ENCODE peak calls at places on chromosomes 11 and 22, in nine cellular contexts. N is H4; R is activated CD4-positive, alpha-beta T cell treated with anti-CD3 and anti-CD28 coated beads for 48 hours; U is Daoy; M is activated CD4-positive, CD25-positive, alpha-beta regulatory T cell; W is endothelial cell; V is stimulated activated CD4-positive, alpha-beta T cell treated with anti-CD3 and anti-CD28 coated beads, Interleukin-15, amount 100 ng/mL, for 48 hours; D is fibroblast of the aortic adventitia; X is mesendoderm. T is an unnamed sample.

GRCh38 chr11:115931684-115932083 is 427.5 kb upstream of the CADM1 start:
- DNase-seq in W (no peak), R (no peak), V (no peak), N (no peak), D (no peak), M (no peak), U (no peak), X (no peak), T (no peak)

GRCh38 chr11:117230286-117230961 is 1.4 kb downstream of the PCSK7 start:
- DNase-seq in M (peak; percentile 17), U (no peak), X (no peak), W (no peak), R (peak; percentile 72), D (no peak), N (no peak), V (peak; percentile 40), T (no peak)

GRCh38 chr11:63880031-63880841 is 36.7 kb downstream of the RCOR2 start:
- DNase-seq in N (no peak), R (no peak), M (no peak), W (no peak), V (no peak), U (peak; percentile 15), X (no peak), D (peak; percentile 78), T (no peak)

GRCh38 chr22:29879738-29880137 is 3.2 kb upstream of the MTMR3 start:
- DNase-seq in W (no peak), N (no peak), U (peak; percentile 13), M (no peak), R (peak; percentile 41), V (no peak), X (peak; percentile 59), D (no peak), T (peak; percentile 41)

GRCh38 chr22:39292561-39293074 is 26.8 kb downstream of the RPL3 start:
- DNase-seq in W (peak; percentile 39), V (no peak), D (peak; percentile 93), U (peak; percentile 98), N (peak; percentile 89), X (peak; percentile 80), R (no peak), M (no peak), T (peak; percentile 35)

GRCh38 chr11:134664447-134664846 is 252.4 kb upstream of the B3GAT1 start:
- DNase-seq in N (no peak), X (no peak), U (no peak), V (no peak), D (no peak), M (no peak), R (no peak), W (no peak), T (no peak)

GRCh38 chr11:45093761-45094455 is 52.5 kb upstream of the PRDM11 start:
- DNase-seq in M (no peak), D (no peak), W (no peak), N (no peak), V (no peak), R (no peak), X (no peak), U (no peak), T (no peak)

GRCh38 chr22:24601217-24602104 is 1.5 kb upstream of the GGT1 start:
- DNase-seq in N (no peak), U (peak; percentile 38), D (no peak), X (no peak), W (no peak), R (no peak), V (no peak), M (no peak), T (peak; percentile 74)

GRCh38 chr11:36231300-36231699 is 57.9 kb downstream of the COMMD9 start:
- DNase-seq in V (no peak), W (no peak), M (no peak), N (no peak), D (peak; percentile 67), X (no peak), U (no peak), R (no peak), T (no peak)

GRCh38 chr22:49323751-49324415 is 503.8 kb downstream of the BRD1 start:
- DNase-seq in W (no peak), D (no peak), X (no peak), N (no peak), R (no peak), M (no peak), U (no peak), V (no peak), T (no peak)

GRCh38 chr11:18012314-18012905 is 437 bp downstream of the SERGEF start:
- DNase-seq in N (peak; percentile 17), W (no peak), X (peak; percentile 68), U (peak; percentile 17), D (peak; percentile 13), R (peak; percentile 29), M (peak; percentile 9), V (no peak), T (peak; percentile 53)

GRCh38 chr11:125591659-125592304 is 870 bp upstream of the STT3A start:
- DNase-seq in D (peak; percentile 50), X (no peak), V (peak; percentile 10), M (no peak), U (peak; percentile 41), R (peak; percentile 46), W (peak; percentile 45), N (peak; percentile 11), T (no peak)

GRCh38 chr11:2380807-2381350 is 3.8 kb downstream of the CD81 start:
- DNase-seq in N (no peak), M (no peak), W (no peak), D (no peak), U (no peak), V (no peak), X (no peak), R (no peak), T (no peak)

GRCh38 chr11:65321828-65322495 is 7.3 kb downstream of the CDC42EP2 start:
- DNase-seq in X (no peak), M (no peak), N (no peak), V (no peak), R (no peak), U (no peak), D (no peak), W (no peak), T (no peak)

GRCh38 chr11:97722721-97723120 is 1298.0 kb upstream of the CNTN5 start:
- DNase-seq in D (no peak), M (no peak), U (no peak), X (peak; percentile 26), N (no peak), R (no peak), V (no peak), W (no peak), T (no peak)

GRCh38 chr11:12222099-12222751 is 111.8 kb downstream of the MICAL2 start:
- DNase-seq in X (peak; percentile 49), R (no peak), D (no peak), U (peak; percentile 73), W (no peak), N (peak; percentile 87), M (no peak), V (no peak), T (no peak)

GRCh38 chr11:86161373-86162255 is 82.9 kb upstream of the EED start:
- DNase-seq in R (no peak), N (no peak), X (no peak), W (no peak), M (no peak), D (no peak), V (no peak), U (no peak), T (no peak)

GRCh38 chr11:69368119-69368880 is 74.3 kb downstream of the MYEOV start:
- DNase-seq in M (no peak), U (no peak), N (no peak), X (no peak), R (peak; percentile 0), W (peak; percentile 0), V (no peak), D (no peak), T (no peak)

GRCh38 chr11:2325719-2326118 is 23.9 kb downstream of the TSPAN32 start:
- DNase-seq in V (no peak), U (no peak), D (peak; percentile 32), M (no peak), N (no peak), R (no peak), X (no peak), W (no peak), T (no peak)

GRCh38 chr22:41891407-41891806 is 23.5 kb downstream of the SHISA8 start:
- DNase-seq in V (no peak), D (no peak), R (no peak), N (no peak), U (no peak), W (no peak), X (no peak), M (no peak), T (no peak)

GRCh38 chr11:8652140-8652539 is 30.3 kb downstream of the TRIM66 start:
- DNase-seq in U (peak; percentile 78), N (peak; percentile 80), M (no peak), D (peak; percentile 97), R (no peak), V (no peak), W (no peak), X (no peak), T (peak; percentile 22)

GRCh38 chr22:24812950-24813349 is 6.9 kb downstream of the SGSM1 start:
- DNase-seq in W (no peak), X (no peak), V (no peak), D (no peak), N (no peak), R (no peak), U (no peak), M (no peak), T (no peak)

GRCh38 chr22:17706451-17706900 is 67.8 kb downstream of the BID start:
- DNase-seq in U (peak; percentile 93), R (peak; percentile 64), W (peak; percentile 6), N (peak; percentile 96), X (peak; percentile 78), D (peak; percentile 92), M (no peak), V (peak; percentile 21), T (no peak)

GRCh38 chr22:35229865-35230264 is 27.4 kb upstream of the HMGXB4 start:
- DNase-seq in W (no peak), D (no peak), V (no peak), R (no peak), U (no peak), N (no peak), X (no peak), M (no peak), T (no peak)

GRCh38 chr11:94958118-94958517 is 15.2 kb downstream of the CWC15 start:
- DNase-seq in U (no peak), V (no peak), X (no peak), D (peak; percentile 50), R (no peak), M (no peak), W (no peak), N (no peak), T (no peak)

GRCh38 chr11:8025123-8025522 is 38.0 kb downstream of the EIF3F start:
- DNase-seq in V (no peak), D (no peak), N (peak; percentile 52), X (no peak), M (no peak), R (no peak), W (no peak), U (peak; percentile 68), T (no peak)

GRCh38 chr11:113874920-113875413 is 405 bp downstream of the USP28 start:
- DNase-seq in X (peak; percentile 43), R (peak; percentile 57), M (peak; percentile 22), N (no peak), D (peak; percentile 33), W (no peak), U (no peak), V (peak; percentile 17), T (no peak)

GRCh38 chr11:46122955-46123354 is 1.7 kb upstream of the PHF21A start:
- DNase-seq in X (no peak), W (no peak), M (no peak), U (no peak), N (no peak), R (no peak), D (peak; percentile 66), V (no peak), T (no peak)

GRCh38 chr22:22733881-22734373 is 89.5 kb downstream of the GGTLC2 start:
- DNase-seq in U (no peak), D (no peak), M (no peak), W (no peak), X (no peak), R (no peak), V (no peak), N (no peak), T (no peak)

GRCh38 chr11:491358-491757 is 15.7 kb downstream of the RNH1 start:
- DNase-seq in U (no peak), V (no peak), X (no peak), D (no peak), N (no peak), W (no peak), M (no peak), R (no peak), T (no peak)

T was measured in erythroblast.